ENCODE peak calls at places on chromosomes 2 and 18, in nine cellular contexts. L is colonic mucosa; M is vagina; Y is spleen; E is CD8-positive, alpha-beta memory T cell; G is K562; X is GM23248; B is left ventricle myocardium inferior; F is A549. K is an unnamed sample.

GRCh38 chr2:229714080-229714735 is at the start of gene DNER:
- DNase-seq in L (peak; percentile 38), F (no peak), M (no peak), E (no peak), G (peak; percentile 80), Y (peak; percentile 79), X (peak; percentile 32), B (no peak), K (peak; percentile 48)

GRCh38 chr2:85414761-85415498 is 3.6 kb upstream of the SH2D6 start:
- DNase-seq in M (no peak), X (no peak), Y (no peak), B (no peak), F (no peak), E (no peak), L (no peak), G (no peak), K (no peak)

GRCh38 chr2:86793752-86794151 is 3.0 kb upstream of the CD8A start:
- DNase-seq in B (no peak), L (no peak), Y (no peak), G (no peak), X (no peak), M (no peak), F (no peak), E (no peak), K (no peak)

GRCh38 chr2:136209540-136210264 is 91.8 kb upstream of the CXCR4 start:
- DNase-seq in L (no peak), F (no peak), Y (no peak), G (no peak), E (no peak), X (no peak), B (no peak), M (no peak), K (no peak)

GRCh38 chr18:36561046-36561445 is 263.5 kb downstream of the FHOD3 start:
- DNase-seq in G (no peak), E (no peak), Y (no peak), B (no peak), X (no peak), M (no peak), L (no peak), F (no peak), K (no peak)

GRCh38 chr2:113720167-113720566 is 36.3 kb downstream of the SLC35F5 start:
- DNase-seq in Y (no peak), L (no peak), M (no peak), G (no peak), E (no peak), F (peak; percentile 18), B (no peak), X (peak; percentile 71), K (no peak)

GRCh38 chr2:196748123-196748522 is 51.4 kb downstream of the GTF3C3 start:
- DNase-seq in F (no peak), M (no peak), Y (no peak), G (no peak), B (no peak), L (no peak), X (no peak), E (no peak), K (no peak)

GRCh38 chr18:11840493-11840892 is 10.7 kb upstream of the CHMP1B start:
- DNase-seq in E (no peak), G (peak; percentile 27), F (peak; percentile 31), X (no peak), M (no peak), Y (no peak), B (no peak), L (no peak), K (no peak)

GRCh38 chr2:118202707-118203303 is 114.5 kb downstream of the INSIG2 start:
- DNase-seq in Y (no peak), L (no peak), B (no peak), E (peak; percentile 39), M (no peak), F (peak; percentile 54), G (peak; percentile 57), X (peak; percentile 80), K (peak; percentile 53)

GRCh38 chr18:4870177-4870773 is 326.8 kb downstream of the AKAIN1 start:
- DNase-seq in E (no peak), G (no peak), B (no peak), L (no peak), Y (no peak), X (no peak), M (no peak), F (no peak), K (no peak)

GRCh38 chr2:202056611-202057010 is 16.4 kb upstream of the KIAA2012 start:
- DNase-seq in X (peak; percentile 24), M (no peak), F (peak; percentile 33), B (no peak), L (no peak), G (no peak), E (no peak), Y (no peak), K (no peak)

GRCh38 chr2:18369750-18370149 is 190.7 kb downstream of the RDH14 start:
- DNase-seq in F (no peak), Y (no peak), X (peak; percentile 69), L (no peak), E (no peak), G (no peak), M (no peak), B (no peak), K (no peak)

GRCh38 chr2:101175991-101176390 is 24.8 kb upstream of the TBC1D8 start:
- DNase-seq in G (no peak), X (peak; percentile 46), M (no peak), B (no peak), Y (no peak), F (peak; percentile 54), L (no peak), E (no peak), K (no peak)

GRCh38 chr2:241846406-241846805 is 12.3 kb downstream of the PDCD1 start:
- DNase-seq in Y (no peak), G (no peak), F (no peak), E (no peak), B (no peak), X (no peak), M (no peak), L (no peak), K (peak; percentile 39)

GRCh38 chr2:134917219-134917957 is 1.2 kb upstream of the CCNT2 start:
- DNase-seq in Y (peak; percentile 80), F (peak; percentile 12), M (no peak), G (no peak), X (no peak), B (peak; percentile 21), E (no peak), L (peak; percentile 26), K (peak; percentile 47)

GRCh38 chr18:11322716-11323115 is 173.3 kb upstream of the PIEZO2 start:
- DNase-seq in F (peak; percentile 6), Y (no peak), B (no peak), M (no peak), E (no peak), X (peak; percentile 4), L (no peak), G (no peak), K (no peak)

GRCh38 chr2:191691898-191692297 is 14.0 kb downstream of the NABP1 start:
- DNase-seq in X (peak; percentile 30), M (no peak), E (no peak), F (no peak), Y (no peak), G (no peak), B (no peak), L (no peak), K (no peak)

DNA sequence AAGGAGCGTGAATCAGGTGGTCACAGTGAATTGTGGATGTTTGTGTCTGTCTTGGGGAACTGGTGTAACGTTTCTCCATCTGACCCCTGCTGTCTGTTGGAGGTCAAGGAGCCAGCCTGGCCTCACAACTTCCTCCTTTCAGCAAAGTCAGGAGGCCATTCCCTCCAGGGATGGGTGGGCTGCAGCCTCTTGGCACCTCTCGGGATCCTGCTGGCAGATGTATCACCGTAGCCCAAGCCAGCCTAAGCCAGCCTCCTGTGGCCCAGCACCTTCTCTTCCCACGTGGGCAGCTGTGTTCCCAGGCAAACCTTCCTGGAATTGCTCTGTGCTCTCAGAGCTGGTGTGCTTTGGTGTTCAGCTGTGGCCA is 30.5 kb downstream of the HPCAL1 start:
- DNase-seq in L (no peak), M (no peak), B (no peak), G (no peak), F (no peak), E (no peak), X (no peak), Y (no peak), K (no peak)
- H3K4me1 ChIP-seq in L (peaks cover 21% of the 10 kb centered on the region), M (peaks cover 46% of the 10 kb centered on the region), B (peaks cover 52% of the 10 kb centered on the region), G (peaks cover 44% of the 10 kb centered on the region), F (peaks cover 84% of the 10 kb centered on the region), E (peaks cover 69% of the 10 kb centered on the region), X (peaks cover 16% of the 10 kb centered on the region), Y (peaks cover 60% of the 10 kb centered on the region), K (peaks cover 52% of the 10 kb centered on the region)

GRCh38 chr2:102549027-102549426 is 70.3 kb upstream of the SLC9A2 start:
- DNase-seq in L (no peak), X (no peak), F (no peak), G (no peak), E (no peak), M (no peak), Y (no peak), B (no peak), K (no peak)
- H3K27ac ChIP-seq in L (no peak overlapping the region), X (no peak overlapping the region), F (no peak overlapping the region), G (no peak overlapping the region), E (no peak overlapping the region), M (no peak overlapping the region), Y (no peak overlapping the region), B (no peak overlapping the region), K (no peak overlapping the region)

DNA sequence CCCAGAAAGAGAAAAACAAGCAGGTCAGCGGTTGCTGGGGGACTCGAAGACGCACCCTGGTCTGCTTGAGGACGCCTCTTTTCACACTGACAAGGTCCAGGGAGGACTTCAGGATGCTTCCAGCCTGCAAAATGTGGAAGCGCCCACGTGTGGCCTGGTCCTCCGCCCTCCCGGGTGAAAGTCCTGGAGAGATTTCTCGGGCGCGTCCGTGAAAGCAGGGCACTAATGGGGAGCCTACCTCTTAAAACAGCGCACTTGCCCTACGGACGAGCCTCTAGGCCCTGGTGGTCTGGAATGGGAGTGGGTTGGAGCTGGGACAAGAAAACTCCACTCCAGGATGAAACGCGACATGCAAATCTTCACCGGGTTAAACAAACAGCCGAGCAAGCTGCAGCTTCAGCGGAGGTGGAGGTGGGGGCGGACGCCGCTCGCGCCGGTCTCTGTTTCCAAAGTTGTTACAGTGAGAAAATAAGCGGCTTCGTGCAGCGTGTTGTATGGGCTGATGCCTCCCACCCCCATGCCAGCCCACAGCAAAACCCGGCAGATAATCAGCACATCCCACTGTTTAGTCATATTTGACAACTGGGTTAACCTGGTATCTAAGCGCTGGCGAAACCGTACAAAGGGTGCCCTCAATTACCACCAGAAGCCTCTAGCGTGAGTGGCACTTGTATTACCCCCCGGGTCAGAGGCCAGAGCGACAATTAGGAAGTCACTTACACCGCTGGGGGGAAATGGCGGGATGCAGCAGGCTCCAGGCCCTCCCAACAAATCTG is 1.1 kb upstream of the SP9 start:
- DNase-seq in E (no peak), G (no peak), M (no peak), B (no peak), L (no peak), X (no peak), F (peak; percentile 28), Y (no peak), K (no peak)
- H3K4me3 ChIP-seq in E (no peak overlapping the region), G (no peak overlapping the region), M (no peak overlapping the region), B (no peak overlapping the region), L (no peak overlapping the region), X (no peak overlapping the region), F (peak overlapping the region; percentile 64), Y (no peak overlapping the region), K (no peak overlapping the region)

DNA sequence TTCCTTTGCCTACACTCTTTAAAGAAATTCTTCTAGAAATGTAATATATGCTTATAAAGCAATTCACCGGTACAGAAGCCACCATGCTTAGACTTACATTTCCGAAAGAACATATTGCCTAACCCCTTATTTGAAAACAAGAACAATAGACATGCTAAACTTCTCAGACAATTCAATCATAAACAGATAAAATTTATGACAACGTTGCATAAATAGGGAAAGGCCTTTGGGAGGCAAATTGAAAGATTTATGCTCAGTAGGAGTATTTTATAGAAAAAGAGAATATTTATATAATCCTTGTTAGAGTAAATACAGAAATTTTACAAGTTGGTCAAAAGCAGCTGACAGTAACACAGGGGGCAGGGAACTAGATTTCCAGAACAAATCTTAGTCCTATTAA is 16.2 kb upstream of the MEP1B start:
- DNase-seq in B (no peak), L (no peak), F (no peak), M (no peak), E (no peak), G (no peak), X (no peak), Y (no peak), K (no peak)
- H3K4me1 ChIP-seq in B (peaks cover 17% of the 10 kb centered on the region), L (no peaks in the 10 kb centered on the region), F (no peaks in the 10 kb centered on the region), M (no peaks in the 10 kb centered on the region), E (no peaks in the 10 kb centered on the region), G (no peaks in the 10 kb centered on the region), X (no peaks in the 10 kb centered on the region), Y (no peaks in the 10 kb centered on the region), K (no peaks in the 10 kb centered on the region)

K was measured in lower lobe of right lung.